ENCODE peak calls at places on chromosomes 2 and 18, in ten cellular contexts. F is PC-9, X is tibial nerve, Q is thyroid gland, Z is GM12864, Y is dorsolateral prefrontal cortex, L is GM12865, V is cardiac muscle cell, K is IMR-90, N is fibroblast of the aortic adventitia. H is an unnamed sample.

GRCh38 chr2:239544141-239544800 is 143.5 kb upstream of the HDAC4 start:
- DNase-seq in N (peak; percentile 30), Y (no peak), F (no peak), K (no peak), V (no peak), L (no peak), Z (no peak), Q (no peak), X (no peak), H (no peak)

GRCh38 chr2:2566396-2567323 is 235.6 kb upstream of the MYT1L start:
- DNase-seq in F (no peak), X (no peak), N (no peak), L (no peak), Q (no peak), Y (no peak), V (no peak), K (no peak), Z (no peak), H (no peak)

GRCh38 chr2:46050027-46050426 is 247.2 kb upstream of the EPAS1 start:
- DNase-seq in N (no peak), V (no peak), Z (no peak), F (no peak), X (no peak), L (no peak), Y (no peak), K (no peak), Q (no peak), H (no peak)

GRCh38 chr18:43277164-43277600 is at the start of gene SYT4:
- DNase-seq in N (peak; percentile 53), L (peak; percentile 2), X (peak; percentile 24), K (peak; percentile 7), Q (peak; percentile 68), V (peak; percentile 87), Z (no peak), F (no peak), Y (peak; percentile 89), H (no peak)

GRCh38 chr2:199092419-199092818 is 365.3 kb downstream of the SATB2 start:
- DNase-seq in Z (no peak), Q (peak; percentile 81), F (no peak), N (no peak), K (no peak), V (no peak), Y (no peak), L (no peak), X (no peak), H (no peak)

GRCh38 chr2:72989770-72990556 is 72.6 kb downstream of the EMX1 start:
- DNase-seq in Q (no peak), K (peak; percentile 11), X (no peak), V (no peak), Z (no peak), F (no peak), Y (peak; percentile 56), N (peak; percentile 16), L (no peak), H (no peak)

GRCh38 chr2:69978157-69978904 is 16.9 kb upstream of the ASPRV1 start:
- DNase-seq in N (no peak), Z (no peak), X (no peak), Q (no peak), F (no peak), L (no peak), K (no peak), V (no peak), Y (no peak), H (no peak)

GRCh38 chr2:222809582-222809981 is 51.3 kb upstream of the ACSL3 start:
- DNase-seq in X (no peak), L (no peak), V (no peak), K (no peak), F (no peak), Y (no peak), Q (no peak), Z (no peak), N (no peak), H (no peak)

DNA sequence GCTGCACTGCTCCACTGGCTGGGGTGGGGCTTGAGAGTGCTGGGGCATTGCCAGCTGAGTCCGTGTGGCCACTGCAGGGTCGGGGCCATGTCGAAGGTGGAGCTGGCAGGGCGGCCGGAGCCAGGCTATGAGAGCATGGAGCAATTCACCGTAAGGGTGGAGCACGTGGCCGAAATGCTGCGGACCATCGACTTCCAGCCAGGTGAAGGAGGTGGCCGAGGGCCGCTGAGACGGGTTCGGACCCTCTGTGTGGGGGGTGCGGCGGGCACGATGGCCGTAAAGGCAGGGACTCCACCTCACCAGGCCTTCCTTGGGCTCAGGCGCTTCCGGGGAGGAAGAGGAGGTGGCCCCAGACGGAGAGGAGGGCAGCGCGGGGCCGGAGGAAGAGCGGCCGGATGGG is 2.1 kb downstream of the UCN start:
- DNase-seq in Y (no peak), N (no peak), L (peak; percentile 19), K (no peak), Z (no peak), V (no peak), X (no peak), Q (peak; percentile 22), F (no peak), H (no peak)
- H3K4me3 ChIP-seq in Y (no peak overlapping the region), N (no peak overlapping the region), L (no peak overlapping the region), K (no peak overlapping the region), Z (no peak overlapping the region), V (no peak overlapping the region), X (no peak overlapping the region), Q (no peak overlapping the region), F (no peak overlapping the region), H (no peak overlapping the region)

GRCh38 chr18:8795586-8795985 is 90.2 kb downstream of the MTCL1 start:
- DNase-seq in N (no peak), K (no peak), Z (no peak), F (no peak), L (no peak), Y (no peak), Q (no peak), V (no peak), X (no peak), H (no peak)

GRCh38 chr18:8797206-8797605 is 91.8 kb downstream of the MTCL1 start:
- DNase-seq in Q (no peak), Y (no peak), L (no peak), N (no peak), Z (no peak), F (peak; percentile 86), X (no peak), K (peak; percentile 70), V (no peak), H (no peak)

GRCh38 chr18:8792688-8793316 is 87.4 kb downstream of the MTCL1 start:
- DNase-seq in Z (no peak), N (no peak), X (no peak), F (no peak), Q (no peak), K (no peak), Y (no peak), L (no peak), V (no peak), H (no peak)

GRCh38 chr18:8793445-8794132 is 88.2 kb downstream of the MTCL1 start:
- DNase-seq in L (no peak), Z (no peak), F (no peak), Q (no peak), X (no peak), V (no peak), K (no peak), N (no peak), Y (no peak), H (no peak)

DNA sequence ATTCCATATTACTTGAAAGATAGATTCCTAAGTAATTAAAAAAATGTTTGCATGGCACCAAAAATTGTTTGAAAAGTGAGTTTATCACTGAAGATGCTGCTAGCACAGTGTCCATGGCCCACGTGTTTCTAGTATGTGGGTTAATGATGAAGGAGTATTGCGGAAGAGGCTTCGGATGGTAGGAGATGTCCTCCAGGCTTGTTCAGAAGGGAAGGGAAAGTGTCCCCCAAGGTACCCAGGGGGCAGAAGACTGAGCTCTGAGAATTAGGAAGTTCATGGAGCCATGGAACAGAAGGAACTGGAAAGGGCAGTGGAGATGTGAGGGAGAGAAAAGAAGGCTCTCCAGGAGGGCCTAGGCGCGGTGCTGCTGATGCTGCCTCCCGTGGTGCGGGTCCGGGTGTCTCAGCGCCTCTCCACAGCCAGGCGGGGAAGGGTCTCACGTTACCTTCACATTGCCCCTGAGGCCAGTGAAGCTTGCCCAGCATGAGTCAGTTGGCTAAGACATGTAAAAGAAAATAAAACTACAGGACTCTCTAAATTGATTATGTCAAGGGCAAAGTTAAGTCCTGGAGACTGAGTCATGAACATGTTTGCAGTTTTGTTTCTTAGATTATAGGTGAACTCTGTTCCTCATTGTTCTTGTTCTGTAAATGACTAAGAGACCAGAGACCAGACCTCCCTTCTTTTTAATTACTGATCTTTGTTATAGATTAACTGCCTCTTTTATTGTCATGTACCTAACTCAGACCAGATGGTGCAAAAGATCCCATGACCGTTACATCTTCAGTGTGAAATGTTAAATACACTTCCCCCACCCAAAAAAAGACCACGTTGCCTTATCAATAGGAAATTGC is 89.0 kb downstream of the MTCL1 start:
- DNase-seq in V (no peak), Y (no peak), F (peak; percentile 88), Z (no peak), L (no peak), Q (no peak), X (no peak), K (peak; percentile 89), N (peak; percentile 81), H (no peak)
- H3K4me3 ChIP-seq in V (no peak overlapping the region), Y (no peak overlapping the region), F (no peak overlapping the region), Z (no peak overlapping the region), L (no peak overlapping the region), Q (no peak overlapping the region), X (no peak overlapping the region), K (no peak overlapping the region), N (no peak overlapping the region), H (no peak overlapping the region)

GRCh38 chr18:28794459-28795245 is 617.7 kb upstream of the CDH2 start:
- DNase-seq in Y (no peak), Z (no peak), N (peak; percentile 87), F (peak; percentile 68), X (no peak), L (no peak), K (peak; percentile 55), Q (no peak), V (no peak), H (no peak)

GRCh38 chr18:28792404-28793103 is 615.6 kb upstream of the CDH2 start:
- DNase-seq in X (no peak), Z (no peak), L (no peak), Q (no peak), V (no peak), K (no peak), F (no peak), Y (no peak), N (no peak), H (no peak)

GRCh38 chr18:28793911-28794310 is 617.0 kb upstream of the CDH2 start:
- DNase-seq in L (no peak), Q (no peak), K (no peak), X (no peak), F (no peak), V (no peak), Z (no peak), Y (no peak), N (peak; percentile 52), H (no peak)

GRCh38 chr18:28789460-28789859 is 612.5 kb upstream of the CDH2 start:
- DNase-seq in K (no peak), F (no peak), X (no peak), L (no peak), Z (no peak), V (no peak), Q (no peak), Y (no peak), N (no peak), H (no peak)

GRCh38 chr18:28791101-28791500 is 614.2 kb upstream of the CDH2 start:
- DNase-seq in F (no peak), N (peak; percentile 70), Z (no peak), Y (no peak), K (no peak), X (no peak), V (no peak), Q (no peak), L (no peak), H (no peak)
- H3K4me3 ChIP-seq in F (no peak overlapping the region), N (no peak overlapping the region), Z (no peak overlapping the region), Y (no peak overlapping the region), K (no peak overlapping the region), X (no peak overlapping the region), V (no peak overlapping the region), Q (no peak overlapping the region), L (no peak overlapping the region), H (no peak overlapping the region)

GRCh38 chr2:226916662-226917061 is 80.8 kb downstream of the RHBDD1 start:
- DNase-seq in F (no peak), Z (no peak), X (no peak), L (peak; percentile 50), Y (no peak), K (no peak), V (no peak), N (no peak), Q (no peak), H (no peak)
- H3K4me3 ChIP-seq in F (no peak overlapping the region), Z (no peak overlapping the region), X (no peak overlapping the region), L (no peak overlapping the region), Y (no peak overlapping the region), K (no peak overlapping the region), V (no peak overlapping the region), N (no peak overlapping the region), Q (no peak overlapping the region), H (no peak overlapping the region)